ENCODE peak calls at places on chromosomes 5 and 9, in four cellular contexts. H is HepG2, G is GM12878, F is K562. D is an unnamed sample.

GRCh38 chr5:96146675-96147074 is 185.0 kb upstream of the ELL2 start:
- DNase-seq in H (no peak), G (peak), F (peak), D (no peak)

GRCh38 chr9:88018101-88018500 is 43.8 kb upstream of the CDK20 start:
- DNase-seq in H (no peak), G (no peak), F (no peak), D (no peak)

GRCh38 chr5:90901263-90901662 is 342.7 kb downstream of the ADGRV1 start:
- DNase-seq in H (peak), G (no peak), F (no peak), D (no peak)

GRCh38 chr5:167448376-167448775 is 843.1 kb upstream of the WWC1 start:
- DNase-seq in H (no peak), G (no peak), F (no peak), D (no peak)

GRCh38 chr5:73444499-73445432 is 3.8 kb downstream of the FOXD1 start:
- DNase-seq in H (no peak), G (no peak), F (no peak), D (no peak)

GRCh38 chr5:57184322-57184721 is 10.5 kb downstream of the GPBP1 start:
- DNase-seq in H (no peak), G (no peak), F (peak), D (no peak)

GRCh38 chr9:136690104-136690840 is 3.0 kb upstream of the AGPAT2 start:
- DNase-seq in H (no peak), G (no peak), F (no peak), D (no peak)

GRCh38 chr9:133656211-133657119 is 20.3 kb downstream of the DBH start:
- DNase-seq in H (no peak), G (no peak), F (no peak), D (no peak)

GRCh38 chr9:37033141-37033540 is 927 bp downstream of the PAX5 start:
- DNase-seq in H (no peak), G (no peak), F (no peak), D (no peak)

GRCh38 chr5:1887400-1888360 is 5.0 kb upstream of the IRX4 start:
- DNase-seq in H (no peak), G (no peak), F (no peak), D (no peak)

GRCh38 chr9:37034938-37035471 is 937 bp upstream of the PAX5 start:
- DNase-seq in H (no peak), G (no peak), F (no peak), D (no peak)

GRCh38 chr9:134134949-134135342 is 936 bp upstream of the WDR5 start:
- DNase-seq in H (no peak), G (no peak), F (peak), D (no peak)

GRCh38 chr5:133400831-133401351 is 211.4 kb downstream of the FSTL4 start:
- DNase-seq in H (no peak), G (no peak), F (no peak), D (no peak)

GRCh38 chr5:178206166-178207101 is 2.1 kb downstream of the HNRNPAB start:
- DNase-seq in H (no peak), G (no peak), F (no peak), D (no peak)

GRCh38 chr5:84080908-84081307 is 303.8 kb downstream of the EDIL3 start:
- DNase-seq in H (no peak), G (no peak), F (no peak), D (no peak)

GRCh38 chr9:78001946-78002731 is 29.5 kb downstream of the GNAQ start:
- DNase-seq in H (peak), G (no peak), F (peak), D (no peak)

GRCh38 chr5:72015103-72015548 is 92.1 kb upstream of the MAP1B start:
- DNase-seq in H (peak), G (no peak), F (peak), D (peak)

GRCh38 chr5:78483809-78484521 is 123.5 kb downstream of the SCAMP1 start:
- DNase-seq in H (no peak), G (peak), F (peak), D (no peak)

GRCh38 chr9:34507556-34507955 is 15.2 kb downstream of the ENHO start:
- DNase-seq in H (no peak), G (no peak), F (no peak), D (no peak)

GRCh38 chr5:168734657-168735344 is 155.6 kb upstream of the PANK3 start:
- DNase-seq in H (no peak), G (no peak), F (no peak), D (no peak)

GRCh38 chr5:35063386-35063785 is 15.6 kb upstream of the AGXT2 start:
- DNase-seq in H (no peak), G (no peak), F (no peak), D (no peak)

GRCh38 chr5:35069188-35069587 is 21.4 kb upstream of the AGXT2 start:
- DNase-seq in H (no peak), G (no peak), F (no peak), D (no peak)

GRCh38 chr5:35061216-35061615 is 13.5 kb upstream of the AGXT2 start:
- DNase-seq in H (no peak), G (no peak), F (no peak), D (no peak)

GRCh38 chr5:35067985-35068384 is 20.2 kb upstream of the AGXT2 start:
- DNase-seq in H (no peak), G (no peak), F (no peak), D (no peak)

DNA sequence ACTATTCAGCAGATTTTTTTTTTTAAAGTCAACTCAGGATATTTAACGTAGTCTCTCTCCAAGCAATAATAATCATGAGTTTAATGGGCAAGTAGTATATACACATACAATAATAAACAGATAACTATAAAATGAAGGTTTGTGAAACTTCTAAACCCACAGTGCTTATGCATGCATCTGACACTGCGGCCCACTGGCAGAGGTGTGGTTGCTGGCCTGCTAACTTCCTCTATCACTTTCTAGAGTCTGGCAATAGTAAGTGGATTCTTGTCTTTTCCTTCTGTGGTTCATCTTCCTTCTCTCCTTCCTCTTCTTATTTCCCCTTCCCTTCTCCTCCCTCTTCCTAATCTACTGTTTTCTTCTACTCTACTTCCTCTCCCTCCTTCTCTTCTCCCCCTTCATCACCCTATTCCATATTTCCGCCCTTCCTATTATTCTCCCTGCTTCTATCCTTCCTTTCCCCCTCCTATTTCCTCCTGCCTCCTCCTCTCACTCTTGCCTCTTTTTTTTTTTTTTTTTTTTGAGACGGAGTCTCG is 18.6 kb upstream of the AGXT2 start:
- DNase-seq in H (no peak), G (no peak), F (no peak), D (no peak)
- TF ChIP-seq TARDBP in H (no peak), G (no peak), F (no peak), D (no peak)

GRCh38 chr9:16930578-16930977 is 60.1 kb upstream of the BNC2 start:
- DNase-seq in H (no peak), G (no peak), F (no peak), D (no peak)

GRCh38 chr9:16928179-16928945 is 57.9 kb upstream of the BNC2 start:
- DNase-seq in H (no peak), G (no peak), F (no peak), D (peak)

GRCh38 chr9:16921855-16922254 is 51.4 kb upstream of the BNC2 start:
- DNase-seq in H (no peak), G (no peak), F (no peak), D (no peak)

GRCh38 chr9:16924311-16924915 is 53.9 kb upstream of the BNC2 start:
- DNase-seq in H (no peak), G (no peak), F (no peak), D (no peak)

DNA sequence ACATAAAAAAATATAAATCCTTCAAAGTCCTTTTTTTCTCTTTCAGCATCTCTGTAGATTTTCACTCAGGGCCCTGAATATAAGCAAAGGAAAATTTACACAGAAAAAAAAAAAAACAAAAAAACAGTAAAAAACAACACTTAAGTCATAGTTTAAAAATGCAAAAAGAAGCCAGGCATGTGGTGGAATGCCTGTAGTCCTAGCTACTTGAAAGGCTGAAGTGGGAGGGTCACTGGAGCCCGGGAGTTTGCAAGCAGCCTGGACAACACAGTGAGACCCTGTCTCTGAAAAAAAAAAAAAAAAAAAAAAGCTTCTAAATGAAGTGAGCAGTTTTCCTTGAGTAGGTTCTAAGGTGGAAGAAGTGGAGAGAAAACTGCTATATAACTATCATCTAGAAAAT is 55.0 kb upstream of the BNC2 start:
- DNase-seq in H (no peak), G (no peak), F (no peak), D (no peak)
- TF ChIP-seq TARDBP in H (no peak), G (no peak), F (no peak), D (no peak)

GRCh38 chr5:42655982-42656660 is 100.5 kb upstream of the CCDC152 start:
- DNase-seq in H (no peak), G (no peak), F (no peak), D (no peak)
- TF ChIP-seq TARDBP in H (no peak), G (no peak), F (no peak), D (no peak)

GRCh38 chr5:149750596-149750995 is 20.5 kb downstream of the PPARGC1B start:
- DNase-seq in H (no peak), G (no peak), F (no peak), D (no peak)
- TF ChIP-seq TARDBP in H (no peak), G (no peak), F (no peak), D (no peak)

GRCh38 chr5:123771715-123772114 is 259.7 kb downstream of the CSNK1G3 start:
- DNase-seq in H (no peak), G (no peak), F (no peak), D (no peak)

GRCh38 chr5:123778641-123779040 is 266.7 kb downstream of the CSNK1G3 start:
- DNase-seq in H (no peak), G (no peak), F (no peak), D (no peak)

GRCh38 chr5:123776761-123777160 is 264.8 kb downstream of the CSNK1G3 start:
- DNase-seq in H (no peak), G (no peak), F (no peak), D (no peak)
- TF ChIP-seq TARDBP in H (no peak), G (no peak), F (no peak), D (no peak)

GRCh38 chr9:114860187-114860586 is 54.3 kb upstream of the TNFSF15 start:
- DNase-seq in H (no peak), G (no peak), F (no peak), D (no peak)

GRCh38 chr9:114856210-114856941 is 50.5 kb upstream of the TNFSF15 start:
- DNase-seq in H (no peak), G (no peak), F (no peak), D (no peak)

GRCh38 chr9:114854736-114855355 is 49.0 kb upstream of the TNFSF15 start:
- DNase-seq in H (no peak), G (no peak), F (no peak), D (no peak)

GRCh38 chr9:114855488-114855887 is 49.6 kb upstream of the TNFSF15 start:
- DNase-seq in H (no peak), G (no peak), F (no peak), D (no peak)

DNA sequence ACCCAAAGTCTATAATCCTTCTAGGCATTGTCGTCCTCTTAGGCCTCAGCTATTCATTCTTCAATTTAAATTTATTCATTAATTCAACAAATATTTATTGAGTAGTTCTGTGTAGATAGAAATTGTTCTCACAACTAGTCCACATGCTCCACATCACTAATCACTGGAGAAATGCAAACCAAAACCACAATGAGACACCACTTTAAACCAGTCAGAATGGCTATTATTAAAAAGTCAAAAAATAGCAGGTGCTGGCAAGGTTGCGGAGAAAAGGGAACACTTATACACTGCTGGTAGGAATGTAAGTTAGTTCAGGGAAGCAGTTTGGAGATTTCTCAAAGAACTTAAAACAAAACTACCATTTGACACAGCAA is 51.1 kb upstream of the TNFSF15 start:
- DNase-seq in H (no peak), G (no peak), F (no peak), D (no peak)
- TF ChIP-seq TARDBP in H (no peak), G (no peak), F (no peak), D (no peak)

GRCh38 chr5:181203842-181204560 is 995 bp downstream of the TRIM7 start:
- DNase-seq in H (no peak), G (no peak), F (peak), D (no peak)
- TF ChIP-seq TARDBP in H (no peak), G (no peak), F (no peak), D (no peak)

D was measured in HEK293T.